ENCODE peak calls at places on chromosomes 1 and 21, in four cellular contexts. C is K562, R is HepG2, A is GM12878. D is an unnamed sample.

GRCh38 chr1:12618661-12619395 is 818 bp upstream of the DHRS3 start:
- DNase-seq in C (peak), R (peak), A (no peak), D (peak)

GRCh38 chr21:43697758-43698643 is 20.9 kb upstream of the PDXK start:
- DNase-seq in A (no peak), R (peak), C (no peak), D (no peak)

GRCh38 chr1:89953072-89953626 is 41.8 kb upstream of the ZNF326 start:
- DNase-seq in A (peak), C (peak), R (peak), D (peak)

GRCh38 chr1:234770031-234770795 is 160.2 kb upstream of the IRF2BP2 start:
- DNase-seq in A (no peak), C (no peak), R (no peak), D (no peak)

GRCh38 chr1:59237905-59238304 is 59.0 kb upstream of the FGGY start:
- DNase-seq in R (no peak), C (no peak), A (no peak), D (no peak)

GRCh38 chr21:46172863-46173528 is 11.3 kb downstream of the SPATC1L start:
- DNase-seq in A (no peak), C (no peak), R (no peak), D (no peak)

GRCh38 chr1:9717193-9718005 is 65.9 kb downstream of the PIK3CD start:
- DNase-seq in R (peak), A (peak), C (peak), D (peak)

GRCh38 chr1:78061825-78062523 is 16.2 kb downstream of the GIPC2 start:
- DNase-seq in C (no peak), A (no peak), R (no peak), D (no peak)

GRCh38 chr1:117654485-117655219 is 48.8 kb downstream of the TENT5C start:
- DNase-seq in A (peak), R (peak), C (no peak), D (no peak)

GRCh38 chr1:202154766-202155477 is 5.5 kb downstream of the PTPN7 start:
- DNase-seq in R (peak), A (no peak), C (peak), D (peak)

GRCh38 chr1:98926597-98926996 is 78.1 kb downstream of the PLPPR5 start:
- DNase-seq in C (no peak), R (no peak), A (no peak), D (no peak)

GRCh38 chr1:177355575-177355974 is 184.8 kb downstream of the BRINP2 start:
- DNase-seq in A (no peak), R (peak), C (no peak), D (peak)

GRCh38 chr1:102588536-102588935 is 519.8 kb downstream of the COL11A1 start:
- DNase-seq in C (no peak), A (no peak), R (no peak), D (no peak)

GRCh38 chr1:25765152-25765909 is 34.7 kb upstream of the SELENON start:
- DNase-seq in C (no peak), A (no peak), R (no peak), D (no peak)

GRCh38 chr1:209899948-209900347 is 38.1 kb upstream of the SYT14 start:
- DNase-seq in C (peak), A (no peak), R (peak), D (peak)

GRCh38 chr1:54312874-54313316 is 93.3 kb downstream of the SSBP3 start:
- DNase-seq in A (no peak), C (no peak), R (peak), D (peak)

GRCh38 chr1:56803561-56804156 is 15.5 kb downstream of the FYB2 start:
- DNase-seq in R (peak), A (no peak), C (peak), D (peak)

GRCh38 chr1:64574301-64574700 is 104.4 kb downstream of the CACHD1 start:
- DNase-seq in C (no peak), A (no peak), R (no peak), D (no peak)

GRCh38 chr1:115299266-115299665 is 38.8 kb downstream of the NGF start:
- DNase-seq in C (no peak), R (no peak), A (no peak), D (no peak)

GRCh38 chr1:207421078-207421477 is 33.0 kb upstream of the CR2 start:
- DNase-seq in R (no peak), A (no peak), C (no peak), D (no peak)

GRCh38 chr1:54375331-54376084 is 30.7 kb downstream of the SSBP3 start:
- DNase-seq in A (no peak), C (peak), R (no peak), D (no peak)

GRCh38 chr1:116195077-116195868 is 84.1 kb downstream of the MAB21L3 start:
- DNase-seq in A (no peak), R (no peak), C (no peak), D (no peak)

GRCh38 chr1:193706763-193707162 is 520.4 kb upstream of the B3GALT2 start:
- DNase-seq in A (no peak), C (no peak), R (no peak), D (no peak)

GRCh38 chr1:30451532-30452125 is 271.8 kb downstream of the MATN1 start:
- DNase-seq in A (no peak), C (no peak), R (no peak), D (no peak)

GRCh38 chr1:156600733-156601121 is 552 bp downstream of the GPATCH4 start:
- DNase-seq in C (no peak), A (no peak), R (no peak), D (no peak)

GRCh38 chr1:57131257-57131656 is 165.4 kb upstream of the C8B start:
- DNase-seq in R (no peak), A (no peak), C (no peak), D (no peak)

GRCh38 chr1:204513117-204513716 is 3.0 kb upstream of the MDM4 start:
- DNase-seq in R (no peak), C (no peak), A (peak), D (no peak)

GRCh38 chr1:36529762-36530260 is 47.1 kb upstream of the CSF3R start:
- DNase-seq in C (no peak), A (no peak), R (no peak), D (no peak)

GRCh38 chr1:17059391-17060128 is 5.7 kb upstream of the SDHB start:
- DNase-seq in C (peak), A (peak), R (peak), D (peak)

GRCh38 chr1:224624432-224624831 is 8.3 kb downstream of the CNIH3 start:
- DNase-seq in R (no peak), A (no peak), C (no peak), D (no peak)

GRCh38 chr1:6009120-6010040 is 17.2 kb upstream of the NPHP4 start:
- DNase-seq in C (no peak), A (no peak), R (peak), D (no peak)

GRCh38 chr1:198056255-198056654 is 100.5 kb upstream of the NEK7 start:
- DNase-seq in A (no peak), C (no peak), R (peak), D (peak)

GRCh38 chr21:39215078-39215477 is 31.8 kb upstream of the PSMG1 start:
- DNase-seq in R (no peak), A (no peak), C (no peak), D (no peak)

GRCh38 chr1:19009882-19010321 is 53.4 kb upstream of the IFFO2 start:
- DNase-seq in R (peak), A (no peak), C (no peak), D (peak)

GRCh38 chr1:157369808-157370521 is 182.3 kb downstream of the FCRL5 start:
- DNase-seq in C (peak), A (peak), R (peak), D (peak)

GRCh38 chr1:171841931-171842723 is 829 bp downstream of the DNM3 start:
- DNase-seq in A (no peak), C (no peak), R (no peak), D (peak)

GRCh38 chr1:92923664-92924063 is 37.6 kb downstream of the DIPK1A start:
- DNase-seq in C (no peak), A (no peak), R (no peak), D (no peak)

GRCh38 chr1:119466419-119466818 is 40.6 kb upstream of the HSD3B1 start:
- DNase-seq in C (no peak), A (no peak), R (no peak), D (no peak)

GRCh38 chr1:225899044-225899925 is 10.3 kb upstream of the LEFTY1 start:
- DNase-seq in C (peak), R (no peak), A (no peak), D (peak)
- TF ChIP-seq TCF7 in C (no peak), R (no peak), A (no peak), D (no peak)

GRCh38 chr1:244164563-244164890 is 113.4 kb downstream of the ZBTB18 start:
- DNase-seq in C (no peak), R (no peak), A (no peak), D (no peak)
- TF ChIP-seq TCF7 in C (no peak), R (no peak), A (no peak), D (no peak)

DNA sequence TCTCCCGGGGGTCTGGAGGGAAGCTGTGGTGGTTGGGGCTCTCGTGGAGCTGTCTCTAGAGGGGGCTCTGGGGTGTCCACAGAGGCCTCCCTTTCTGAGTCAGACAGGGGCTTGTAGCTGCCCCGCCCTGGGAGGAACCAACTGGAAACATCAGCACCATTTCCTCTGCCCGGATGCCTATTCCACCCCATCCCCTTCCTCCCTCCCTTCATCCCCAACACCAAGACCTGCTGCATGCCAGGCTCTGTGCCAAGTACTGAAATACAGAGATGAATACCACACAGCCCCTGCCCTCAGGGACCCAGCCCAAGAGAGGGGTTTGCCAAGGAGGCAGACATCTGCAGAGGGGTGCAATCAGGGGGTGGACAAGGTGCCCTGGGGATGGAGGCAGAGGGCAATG is 125.6 kb upstream of the ADAR start:
- DNase-seq in C (no peak), A (no peak), R (no peak), D (no peak)
- TF ChIP-seq TCF7 in C (no peak), A (no peak), R (no peak), D (no peak)

GRCh38 chr1:200409203-200409760 is 554 bp downstream of the ZNF281 start:
- DNase-seq in C (peak), R (no peak), A (no peak), D (peak)
- TF ChIP-seq TCF7 in C (no peak), R (no peak), A (no peak), D (no peak)

GRCh38 chr1:21622466-21623315 is 46.5 kb downstream of the RAP1GAP start:
- DNase-seq in C (peak), R (no peak), A (no peak), D (peak)
- TF ChIP-seq TCF7 in C (no peak), R (no peak), A (no peak), D (no peak)

GRCh38 chr1:159881930-159882839 is 17.8 kb downstream of the CFAP45 start:
- DNase-seq in C (peak), R (peak), A (no peak), D (no peak)

GRCh38 chr1:159883134-159883533 is 16.8 kb downstream of the CFAP45 start:
- DNase-seq in A (no peak), C (no peak), R (no peak), D (no peak)

GRCh38 chr1:159879977-159880376 is 17.5 kb upstream of the VSIG8 start:
- DNase-seq in A (no peak), C (no peak), R (no peak), D (no peak)

GRCh38 chr1:159880435-159880834 is 18.0 kb upstream of the VSIG8 start:
- DNase-seq in A (no peak), C (no peak), R (no peak), D (no peak)

GRCh38 chr1:159884296-159884695 is 15.7 kb downstream of the CFAP45 start:
- DNase-seq in C (no peak), A (no peak), R (no peak), D (no peak)
- TF ChIP-seq TCF7 in C (no peak), A (no peak), R (no peak), D (no peak)

GRCh38 chr21:35086357-35086756 is 37.3 kb upstream of the RUNX1 start:
- DNase-seq in R (no peak), A (no peak), C (no peak), D (no peak)
- TF ChIP-seq TCF7 in R (no peak), A (no peak), C (no peak), D (no peak)